ENCODE peak calls at places on chromosome 3, in eight cellular contexts. Y, N, R, K, V, W, I and G are unnamed samples.

GRCh38 chr3:138367912-138368311 is 19.5 kb downstream of the MRAS start:
- DNase-seq in Y (no peak), R (no peak), I (peak; percentile 45), K (peak; percentile 84), N (no peak), W (no peak), V (peak; percentile 47), G (peak; percentile 48)

GRCh38 chr3:101940521-101940992 is 91.2 kb downstream of the NFKBIZ start:
- DNase-seq in I (peak; percentile 98), W (peak; percentile 96), V (peak; percentile 10), K (peak; percentile 71), Y (no peak), N (no peak), R (peak; percentile 17), G (peak; percentile 96)

GRCh38 chr3:26102376-26103110 is 312.7 kb downstream of the OXSM start:
- DNase-seq in N (no peak), W (no peak), V (no peak), K (no peak), Y (no peak), R (no peak), I (no peak), G (no peak)

GRCh38 chr3:112633191-112633590 is 7.8 kb downstream of the CCDC80 start:
- DNase-seq in N (no peak), V (no peak), R (no peak), W (no peak), K (no peak), I (no peak), Y (no peak), G (no peak)

GRCh38 chr3:196604548-196604947 is 34.9 kb upstream of the NRROS start:
- DNase-seq in W (no peak), R (no peak), Y (no peak), K (no peak), V (no peak), N (no peak), I (no peak), G (no peak)

GRCh38 chr3:4401441-4401840 is 65.6 kb downstream of the SUMF1 start:
- DNase-seq in Y (no peak), R (no peak), N (no peak), K (no peak), V (no peak), W (no peak), I (no peak), G (no peak)

GRCh38 chr3:100603449-100603848 is 6.0 kb upstream of the ADGRG7 start:
- DNase-seq in R (no peak), K (no peak), W (peak; percentile 80), N (no peak), Y (peak; percentile 27), V (no peak), I (peak; percentile 10), G (peak; percentile 72)

GRCh38 chr3:107938128-107938527 is 152.7 kb downstream of the CD47 start:
- DNase-seq in N (no peak), K (no peak), Y (no peak), W (peak; percentile 79), V (no peak), R (no peak), I (peak; percentile 35), G (peak; percentile 74)

GRCh38 chr3:184040010-184040409 is 8.5 kb downstream of the HTR3D start:
- DNase-seq in V (no peak), W (peak; percentile 67), K (no peak), I (no peak), N (no peak), Y (peak; percentile 34), R (no peak), G (peak; percentile 18)

GRCh38 chr3:179743913-179744312 is 91.1 kb downstream of the USP13 start:
- DNase-seq in V (no peak), Y (no peak), W (no peak), N (no peak), I (no peak), K (no peak), R (no peak), G (no peak)

GRCh38 chr3:124456506-124456905 is 273.7 kb upstream of the UMPS start:
- DNase-seq in K (no peak), R (no peak), V (no peak), Y (no peak), W (no peak), N (no peak), I (no peak), G (no peak)

GRCh38 chr3:59189561-59190338 is 139.9 kb upstream of the CFAP20DC start:
- DNase-seq in K (no peak), Y (no peak), N (no peak), R (no peak), I (no peak), W (peak; percentile 23), V (no peak), G (no peak)

GRCh38 chr3:182244222-182244971 is 532.7 kb downstream of the SOX2 start:
- DNase-seq in R (no peak), N (no peak), I (no peak), W (no peak), Y (no peak), V (no peak), K (no peak), G (no peak)

GRCh38 chr3:171458857-171459129 is 1.4 kb downstream of the TNIK start:
- DNase-seq in R (no peak), W (no peak), I (no peak), V (no peak), Y (no peak), N (no peak), K (no peak), G (no peak)

GRCh38 chr3:117356296-117356695 is 646.7 kb downstream of the TUSC7 start:
- DNase-seq in R (no peak), N (no peak), V (no peak), W (no peak), I (no peak), Y (no peak), K (no peak), G (no peak)

GRCh38 chr3:131704084-131704483 is 201.3 kb upstream of the MRPL3 start:
- DNase-seq in V (no peak), K (no peak), Y (no peak), N (no peak), I (peak; percentile 50), R (no peak), W (no peak), G (no peak)

GRCh38 chr3:71402872-71403271 is 180.7 kb downstream of the FOXP1 start:
- DNase-seq in N (no peak), R (no peak), Y (no peak), W (no peak), V (no peak), K (no peak), I (no peak), G (no peak)

GRCh38 chr3:191020730-191021405 is 158.4 kb upstream of the GMNC start:
- DNase-seq in I (peak; percentile 44), K (no peak), W (no peak), R (no peak), N (no peak), Y (no peak), V (no peak), G (peak; percentile 80)

GRCh38 chr3:183158552-183159006 is 4.0 kb downstream of the LAMP3 start:
- DNase-seq in W (no peak), I (peak; percentile 83), R (no peak), K (no peak), N (no peak), V (no peak), Y (no peak), G (peak; percentile 32)

DNA sequence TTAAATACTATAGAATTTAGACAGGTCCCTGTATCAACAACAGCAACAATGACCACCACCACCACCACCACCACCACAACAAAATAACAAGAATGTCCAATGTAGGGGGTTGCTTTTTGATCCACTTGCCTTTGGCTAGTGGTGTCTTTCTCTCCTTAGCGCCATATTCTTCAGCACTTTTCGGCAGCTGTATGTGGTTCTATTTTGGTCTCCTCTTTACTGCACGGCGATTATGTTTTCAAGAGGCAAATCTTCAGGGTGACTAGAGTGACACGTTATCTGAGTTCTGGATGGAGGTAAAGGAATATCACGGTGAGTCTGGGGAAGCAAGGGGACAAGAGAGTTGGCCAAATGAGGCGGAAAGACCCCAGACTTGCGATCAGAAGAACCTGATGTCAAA is 56.1 kb downstream of the ST6GAL1 start:
- DNase-seq in I (no peak), W (no peak), N (no peak), V (no peak), K (no peak), Y (no peak), R (no peak), G (no peak)
- H3K4me3 ChIP-seq in I (no peak overlapping the region), W (no peak overlapping the region), N (no peak overlapping the region), V (no peak overlapping the region), K (no peak overlapping the region), Y (no peak overlapping the region), R (no peak overlapping the region), G (no peak overlapping the region)

DNA sequence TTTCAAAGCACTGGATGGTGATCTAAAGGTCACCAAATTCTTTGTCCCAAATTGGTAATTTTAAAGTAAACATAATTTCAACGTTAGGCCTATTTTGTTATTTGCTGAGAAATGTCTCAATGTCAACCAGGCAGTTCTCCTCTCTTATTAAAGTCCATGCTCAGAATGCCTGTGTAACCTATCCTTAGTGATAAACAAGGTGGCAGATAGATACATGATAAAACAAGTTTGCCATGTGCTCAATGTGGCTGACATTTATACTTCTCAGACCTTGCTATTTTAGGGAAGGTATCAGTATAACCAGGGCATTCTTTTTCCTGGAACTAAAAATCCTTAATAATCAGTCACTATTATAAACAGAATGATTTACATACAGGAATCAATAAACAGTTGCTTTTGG is 8.5 kb downstream of the MBNL1 start:
- DNase-seq in K (no peak), I (no peak), V (no peak), Y (no peak), R (no peak), W (no peak), N (no peak), G (no peak)
- H3K4me3 ChIP-seq in K (no peak overlapping the region), I (no peak overlapping the region), V (no peak overlapping the region), Y (no peak overlapping the region), R (no peak overlapping the region), W (no peak overlapping the region), N (no peak overlapping the region), G (no peak overlapping the region)

GRCh38 chr3:153749070-153749610 is 372.1 kb upstream of the ARHGEF26 start:
- DNase-seq in N (no peak), K (no peak), R (no peak), Y (no peak), W (no peak), I (peak; percentile 17), V (no peak), G (peak; percentile 82)
- H3K4me3 ChIP-seq in N (no peak overlapping the region), K (no peak overlapping the region), R (no peak overlapping the region), Y (no peak overlapping the region), W (no peak overlapping the region), I (no peak overlapping the region), V (no peak overlapping the region), G (no peak overlapping the region)

GRCh38 chr3:128488636-128488994 is 4.4 kb downstream of the GATA2 start:
- DNase-seq in I (peak; percentile 37), N (no peak), K (no peak), W (peak; percentile 42), R (no peak), V (no peak), Y (no peak), G (peak; percentile 58)
- H3K4me3 ChIP-seq in I (no peak overlapping the region), N (no peak overlapping the region), K (peak overlapping the region; percentile 60), W (peak overlapping the region; percentile 93), R (peak overlapping the region; percentile 60), V (peak overlapping the region; percentile 58), Y (peak overlapping the region; percentile 84), G (no peak overlapping the region)